ENCODE peak calls at places on chromosomes 12 and 14, in six cellular contexts. N is NCI-H446 treated with DMSO at 0.1 percent for 48 hours, G is left colon, S is lower lobe of right lung, K is activated T-cell treated with anti-CD3 and anti-CD28 coated beads for 1 hour, J is foreskin fibroblast. X is an unnamed sample.

GRCh38 chr12:122182887-122183587 is at the start of gene LRRC43:
- DNase-seq in N (no peak), G (no peak), S (peak), K (peak), J (peak), X (no peak)

GRCh38 chr12:66552753-66553152 is 126.1 kb downstream of the GRIP1 start:
- DNase-seq in N (no peak), G (no peak), S (no peak), K (no peak), J (no peak), X (no peak)

GRCh38 chr14:30296956-30297405 is 262.0 kb upstream of the G2E3 start:
- DNase-seq in N (no peak), G (no peak), S (no peak), K (no peak), J (no peak), X (no peak)

GRCh38 chr12:52910248-52910883 is 5.5 kb upstream of the KRT8 start:
- DNase-seq in N (no peak), G (no peak), S (no peak), K (no peak), J (no peak), X (no peak)

GRCh38 chr12:3770891-3771290 is 18.0 kb upstream of the CRACR2A start:
- DNase-seq in N (no peak), G (no peak), S (no peak), K (no peak), J (peak), X (no peak)

GRCh38 chr14:60800409-60800808 is 65.8 kb downstream of the MNAT1 start:
- DNase-seq in N (no peak), G (no peak), S (no peak), K (no peak), J (no peak), X (no peak)

GRCh38 chr12:99170026-99170425 is 477.5 kb upstream of the GARIN6 start:
- DNase-seq in N (no peak), G (no peak), S (no peak), K (no peak), J (no peak), X (no peak)

GRCh38 chr14:20606190-20606901 is 15.2 kb upstream of the RNASE12 start:
- DNase-seq in N (peak), G (peak), S (no peak), K (no peak), J (no peak), X (peak)

GRCh38 chr12:14249368-14249767 is 116.1 kb upstream of the ATF7IP start:
- DNase-seq in N (no peak), G (no peak), S (no peak), K (no peak), J (no peak), X (no peak)

GRCh38 chr12:32921397-32921796 is 24.8 kb upstream of the PKP2 start:
- DNase-seq in N (no peak), G (no peak), S (no peak), K (no peak), J (no peak), X (no peak)

GRCh38 chr12:26953447-26953846 is 15.2 kb downstream of the FGFR1OP2 start:
- DNase-seq in N (no peak), G (no peak), S (peak), K (no peak), J (no peak), X (no peak)

GRCh38 chr12:112979281-112979680 is 962 bp downstream of the OAS2 start:
- DNase-seq in N (no peak), G (peak), S (no peak), K (peak), J (no peak), X (no peak)

GRCh38 chr12:9073077-9073476 is 42.6 kb downstream of the A2M start:
- DNase-seq in N (no peak), G (no peak), S (no peak), K (no peak), J (no peak), X (no peak)

GRCh38 chr14:97178781-97179180 is 381.6 kb downstream of the VRK1 start:
- DNase-seq in N (no peak), G (no peak), S (no peak), K (no peak), J (no peak), X (no peak)

GRCh38 chr12:92784795-92785562 is 82.2 kb downstream of the PLEKHG7 start:
- DNase-seq in N (peak), G (no peak), S (no peak), K (no peak), J (peak), X (peak)

GRCh38 chr12:6069452-6070093 is 54.9 kb downstream of the VWF start:
- DNase-seq in N (no peak), G (no peak), S (no peak), K (no peak), J (peak), X (no peak)

GRCh38 chr12:125861299-125862281 is 796.4 kb downstream of the AACS start:
- DNase-seq in N (no peak), G (peak), S (peak), K (no peak), J (no peak), X (no peak)

GRCh38 chr12:104596128-104596799 is 139.5 kb downstream of the CHST11 start:
- DNase-seq in N (peak), G (peak), S (no peak), K (no peak), J (peak), X (no peak)

GRCh38 chr14:94386085-94387031 is 2.0 kb downstream of the SERPINA1 start:
- DNase-seq in N (no peak), G (no peak), S (no peak), K (no peak), J (no peak), X (no peak)

GRCh38 chr12:88579941-88580871 is at the start of gene KITLG:
- DNase-seq in N (peak), G (peak), S (peak), K (no peak), J (peak), X (peak)

GRCh38 chr12:166425-167091 is 47.4 kb downstream of the SLC6A12 start:
- DNase-seq in N (no peak), G (no peak), S (no peak), K (no peak), J (no peak), X (no peak)

GRCh38 chr12:42588981-42589464 is 523 bp downstream of the PRICKLE1 start:
- DNase-seq in N (no peak), G (no peak), S (no peak), K (no peak), J (no peak), X (peak)

GRCh38 chr12:106428379-106428778 is 70.8 kb downstream of the POLR3B start:
- DNase-seq in N (peak), G (no peak), S (no peak), K (no peak), J (no peak), X (no peak)

X was measured in HuH-7.